ENCODE peak calls at places on chromosomes 2 and 18, in six cellular contexts. E is fibroblast of gingiva; L is naive thymus-derived CD8-positive, alpha-beta T cell; V is NCI-H510A; A is ELR; C is NCI-H524 treated with DMSO at 0.1 percent for 48 hours. Q is an unnamed sample.

GRCh38 chr2:124286089-124286783 is 261.1 kb downstream of the CNTNAP5 start:
- DNase-seq in E (no peak), L (no peak), V (no peak), A (no peak), C (no peak), Q (no peak)

GRCh38 chr2:71882949-71883472 is 264.7 kb downstream of the CYP26B1 start:
- DNase-seq in E (peak), L (no peak), V (peak), A (peak), C (no peak), Q (peak)

GRCh38 chr18:49371073-49371472 is 89.4 kb downstream of the DYM start:
- DNase-seq in E (no peak), L (no peak), V (no peak), A (no peak), C (no peak), Q (no peak)

GRCh38 chr18:64115906-64116305 is 33.0 kb downstream of the LINC00305 start:
- DNase-seq in E (no peak), L (no peak), V (no peak), A (no peak), C (no peak), Q (no peak)

GRCh38 chr2:212173771-212174510 is 364.7 kb downstream of the ERBB4 start:
- DNase-seq in E (no peak), L (no peak), V (no peak), A (peak), C (no peak), Q (no peak)

GRCh38 chr2:80887923-80888322 is 583.4 kb upstream of the LRRTM1 start:
- DNase-seq in E (no peak), L (no peak), V (no peak), A (no peak), C (no peak), Q (no peak)

GRCh38 chr2:54419855-54420550 is 36.1 kb upstream of the SPTBN1 start:
- DNase-seq in E (no peak), L (no peak), V (no peak), A (no peak), C (no peak), Q (no peak)

GRCh38 chr2:28639836-28640235 is 111.8 kb upstream of the PPP1CB start:
- DNase-seq in E (no peak), L (no peak), V (peak), A (no peak), C (no peak), Q (peak)

GRCh38 chr2:180979086-180979934 is 1.1 kb upstream of the UBE2E3 start:
- DNase-seq in E (peak), L (no peak), V (no peak), A (peak), C (no peak), Q (peak)

GRCh38 chr2:112817082-112817481 is 19.5 kb downstream of the IL1B start:
- DNase-seq in E (no peak), L (no peak), V (no peak), A (no peak), C (no peak), Q (no peak)

GRCh38 chr2:189312643-189313042 is 128.6 kb upstream of the WDR75 start:
- DNase-seq in E (no peak), L (no peak), V (no peak), A (no peak), C (no peak), Q (no peak)

GRCh38 chr2:127647242-127648190 is 1.6 kb downstream of the GPR17 start:
- DNase-seq in E (no peak), L (no peak), V (no peak), A (peak), C (no peak), Q (peak)

GRCh38 chr2:28263690-28264089 is 129.0 kb upstream of the FOSL2 start:
- DNase-seq in E (no peak), L (no peak), V (no peak), A (no peak), C (no peak), Q (no peak)

GRCh38 chr18:28875059-28875458 is 698.1 kb upstream of the CDH2 start:
- DNase-seq in E (peak), L (no peak), V (no peak), A (peak), C (no peak), Q (no peak)

GRCh38 chr2:196187898-196188458 is 16.6 kb upstream of the STK17B start:
- DNase-seq in E (no peak), L (no peak), V (no peak), A (no peak), C (no peak), Q (no peak)

GRCh38 chr18:77482190-77482928 is 232.7 kb downstream of the GALR1 start:
- DNase-seq in E (no peak), L (no peak), V (no peak), A (no peak), C (no peak), Q (no peak)

GRCh38 chr18:25233582-25234362 is 118.2 kb downstream of the ZNF521 start:
- DNase-seq in E (peak), L (no peak), V (no peak), A (peak), C (no peak), Q (no peak)

GRCh38 chr2:10183146-10183675 is 60.7 kb downstream of the RRM2 start:
- DNase-seq in E (no peak), L (no peak), V (no peak), A (no peak), C (no peak), Q (no peak)

GRCh38 chr18:23703057-23703986 is 14.1 kb downstream of the LAMA3 start:
- DNase-seq in E (peak), L (no peak), V (peak), A (peak), C (no peak), Q (no peak)

GRCh38 chr2:149036507-149037293 is 1.8 kb upstream of the LYPD6B start:
- DNase-seq in E (no peak), L (no peak), V (no peak), A (no peak), C (no peak), Q (no peak)

GRCh38 chr2:25332571-25332970 is 9.2 kb downstream of the DNMT3A start:
- DNase-seq in E (no peak), L (no peak), V (no peak), A (no peak), C (no peak), Q (no peak)

GRCh38 chr2:79941172-79941571 is 363.4 kb downstream of the LRRTM1 start:
- DNase-seq in E (no peak), L (no peak), V (no peak), A (no peak), C (no peak), Q (no peak)

Q was measured in RCC 7860.